ENCODE peak calls at places on chromosomes 4 and X, in six cellular contexts. One of them, this sample, is unnamed.

GRCh38 chr4:29708473-29708872 is 1011.7 kb upstream of the PCDH7 start:
- DNase-seq in endothelial cell of umbilical vein: no peak
- DNase-seq in HepG2: no peak
- DNase-seq in CD4-positive, alpha-beta T cell: no peak
- DNase-seq in upper lobe of right lung: no peak
- DNase-seq in bronchial epithelial cell: peak
- DNase-seq in this sample: no peak

GRCh38 chr4:184616633-184617471 is 32.4 kb downstream of the CASP3 start:
- DNase-seq in CD4-positive, alpha-beta T cell: no peak
- DNase-seq in endothelial cell of umbilical vein: no peak
- DNase-seq in bronchial epithelial cell: no peak
- DNase-seq in HepG2: no peak
- DNase-seq in upper lobe of right lung: no peak
- DNase-seq in this sample: no peak

GRCh38 chr4:23887989-23888388 is 1.9 kb downstream of the PPARGC1A start:
- DNase-seq in CD4-positive, alpha-beta T cell: no peak
- DNase-seq in upper lobe of right lung: no peak
- DNase-seq in HepG2: no peak
- DNase-seq in endothelial cell of umbilical vein: no peak
- DNase-seq in bronchial epithelial cell: no peak
- DNase-seq in this sample: no peak

GRCh38 chrX:119682019-119682989 is 10.7 kb downstream of the SEPTIN6 start:
- DNase-seq in bronchial epithelial cell: no peak
- DNase-seq in upper lobe of right lung: no peak
- DNase-seq in CD4-positive, alpha-beta T cell: peak
- DNase-seq in endothelial cell of umbilical vein: no peak
- DNase-seq in HepG2: no peak
- DNase-seq in this sample: no peak

GRCh38 chrX:129733335-129733734 is 5.4 kb upstream of the XPNPEP2 start:
- DNase-seq in bronchial epithelial cell: no peak
- DNase-seq in CD4-positive, alpha-beta T cell: no peak
- DNase-seq in HepG2: no peak
- DNase-seq in upper lobe of right lung: no peak
- DNase-seq in endothelial cell of umbilical vein: no peak
- DNase-seq in this sample: no peak

GRCh38 chr4:123652501-123652900 is 255.9 kb downstream of the SPRY1 start:
- DNase-seq in endothelial cell of umbilical vein: peak
- DNase-seq in CD4-positive, alpha-beta T cell: no peak
- DNase-seq in HepG2: no peak
- DNase-seq in bronchial epithelial cell: no peak
- DNase-seq in upper lobe of right lung: no peak
- DNase-seq in this sample: no peak

GRCh38 chrX:110853610-110854009 is 58.0 kb upstream of the CHRDL1 start:
- DNase-seq in CD4-positive, alpha-beta T cell: no peak
- DNase-seq in endothelial cell of umbilical vein: no peak
- DNase-seq in HepG2: no peak
- DNase-seq in bronchial epithelial cell: peak
- DNase-seq in upper lobe of right lung: no peak
- DNase-seq in this sample: no peak

GRCh38 chrX:110322603-110323002 is 4.7 kb upstream of the AMMECR1 start:
- DNase-seq in CD4-positive, alpha-beta T cell: no peak
- DNase-seq in HepG2: no peak
- DNase-seq in bronchial epithelial cell: peak
- DNase-seq in endothelial cell of umbilical vein: no peak
- DNase-seq in upper lobe of right lung: no peak
- DNase-seq in this sample: no peak

GRCh38 chr4:79576480-79576803 is 168.4 kb upstream of the GK2 start:
- DNase-seq in CD4-positive, alpha-beta T cell: no peak
- DNase-seq in endothelial cell of umbilical vein: peak
- DNase-seq in bronchial epithelial cell: peak
- DNase-seq in upper lobe of right lung: no peak
- DNase-seq in HepG2: peak
- DNase-seq in this sample: no peak

GRCh38 chr4:31039382-31039781 is 319.2 kb downstream of the PCDH7 start:
- DNase-seq in upper lobe of right lung: no peak
- DNase-seq in HepG2: no peak
- DNase-seq in endothelial cell of umbilical vein: no peak
- DNase-seq in CD4-positive, alpha-beta T cell: no peak
- DNase-seq in bronchial epithelial cell: no peak
- DNase-seq in this sample: no peak

GRCh38 chr4:74112399-74113090 is 13.6 kb upstream of the CXCL2 start:
- DNase-seq in bronchial epithelial cell: peak
- DNase-seq in HepG2: no peak
- DNase-seq in endothelial cell of umbilical vein: peak
- DNase-seq in upper lobe of right lung: no peak
- DNase-seq in CD4-positive, alpha-beta T cell: no peak
- DNase-seq in this sample: no peak

GRCh38 chrX:103311401-103311785 is 603 bp upstream of the BEX2 start:
- DNase-seq in endothelial cell of umbilical vein: no peak
- DNase-seq in bronchial epithelial cell: no peak
- DNase-seq in upper lobe of right lung: no peak
- DNase-seq in CD4-positive, alpha-beta T cell: no peak
- DNase-seq in HepG2: no peak
- DNase-seq in this sample: no peak

GRCh38 chr4:22881416-22881815 is 188.7 kb downstream of the GBA3 start:
- DNase-seq in HepG2: no peak
- DNase-seq in CD4-positive, alpha-beta T cell: no peak
- DNase-seq in endothelial cell of umbilical vein: no peak
- DNase-seq in upper lobe of right lung: no peak
- DNase-seq in bronchial epithelial cell: no peak
- DNase-seq in this sample: no peak

GRCh38 chr4:150960079-150960478 is 55.0 kb downstream of the LRBA start:
- DNase-seq in CD4-positive, alpha-beta T cell: no peak
- DNase-seq in endothelial cell of umbilical vein: peak
- DNase-seq in HepG2: peak
- DNase-seq in bronchial epithelial cell: peak
- DNase-seq in upper lobe of right lung: no peak
- DNase-seq in this sample: no peak

GRCh38 chr4:27048350-27049100 is 187.9 kb downstream of the STIM2 start:
- DNase-seq in CD4-positive, alpha-beta T cell: no peak
- DNase-seq in upper lobe of right lung: no peak
- DNase-seq in bronchial epithelial cell: peak
- DNase-seq in endothelial cell of umbilical vein: peak
- DNase-seq in HepG2: no peak
- DNase-seq in this sample: peak

GRCh38 chrX:39835241-39835640 is 262.5 kb downstream of the BCOR start:
- DNase-seq in endothelial cell of umbilical vein: no peak
- DNase-seq in CD4-positive, alpha-beta T cell: no peak
- DNase-seq in upper lobe of right lung: no peak
- DNase-seq in bronchial epithelial cell: no peak
- DNase-seq in HepG2: no peak
- DNase-seq in this sample: no peak

GRCh38 chrX:119145241-119145653 is 17.6 kb upstream of the KIAA1210 start:
- DNase-seq in upper lobe of right lung: no peak
- DNase-seq in CD4-positive, alpha-beta T cell: no peak
- DNase-seq in HepG2: no peak
- DNase-seq in endothelial cell of umbilical vein: no peak
- DNase-seq in bronchial epithelial cell: peak
- DNase-seq in this sample: no peak

GRCh38 chr4:5511791-5512190 is 196.6 kb downstream of the EVC2 start:
- DNase-seq in CD4-positive, alpha-beta T cell: no peak
- DNase-seq in bronchial epithelial cell: peak
- DNase-seq in upper lobe of right lung: no peak
- DNase-seq in endothelial cell of umbilical vein: no peak
- DNase-seq in HepG2: no peak
- DNase-seq in this sample: no peak

GRCh38 chr4:26178874-26179273 is 141.9 kb upstream of the RBPJ start:
- DNase-seq in upper lobe of right lung: no peak
- DNase-seq in endothelial cell of umbilical vein: no peak
- DNase-seq in CD4-positive, alpha-beta T cell: no peak
- DNase-seq in HepG2: no peak
- DNase-seq in bronchial epithelial cell: no peak
- DNase-seq in this sample: no peak

GRCh38 chrX:29487714-29488113 is 727.6 kb upstream of the MAGEB2 start:
- DNase-seq in upper lobe of right lung: no peak
- DNase-seq in endothelial cell of umbilical vein: no peak
- DNase-seq in HepG2: no peak
- DNase-seq in CD4-positive, alpha-beta T cell: no peak
- DNase-seq in bronchial epithelial cell: no peak
- DNase-seq in this sample: no peak

GRCh38 chr4:74021617-74022016 is 16.9 kb downstream of the CXCL3 start:
- DNase-seq in upper lobe of right lung: no peak
- DNase-seq in CD4-positive, alpha-beta T cell: no peak
- DNase-seq in endothelial cell of umbilical vein: no peak
- DNase-seq in bronchial epithelial cell: no peak
- DNase-seq in HepG2: no peak
- DNase-seq in this sample: no peak

GRCh38 chr4:1080432-1080831 is 32.9 kb downstream of the RNF212 start:
- DNase-seq in CD4-positive, alpha-beta T cell: no peak
- DNase-seq in HepG2: no peak
- DNase-seq in endothelial cell of umbilical vein: no peak
- DNase-seq in upper lobe of right lung: no peak
- DNase-seq in bronchial epithelial cell: no peak
- DNase-seq in this sample: no peak

GRCh38 chr4:2337131-2337723 is 75.3 kb upstream of the MXD4 start:
- DNase-seq in HepG2: no peak
- DNase-seq in endothelial cell of umbilical vein: no peak
- DNase-seq in upper lobe of right lung: no peak
- DNase-seq in CD4-positive, alpha-beta T cell: no peak
- DNase-seq in bronchial epithelial cell: no peak
- DNase-seq in this sample: no peak

GRCh38 chr4:19227701-19228100 is 1024.0 kb upstream of the SLIT2 start:
- DNase-seq in bronchial epithelial cell: no peak
- DNase-seq in CD4-positive, alpha-beta T cell: no peak
- DNase-seq in upper lobe of right lung: no peak
- DNase-seq in endothelial cell of umbilical vein: no peak
- DNase-seq in HepG2: no peak
- DNase-seq in this sample: no peak

GRCh38 chrX:47662144-47662657 is 3.2 kb upstream of the UXT start:
- DNase-seq in bronchial epithelial cell: peak
- DNase-seq in HepG2: no peak
- DNase-seq in CD4-positive, alpha-beta T cell: no peak
- DNase-seq in upper lobe of right lung: no peak
- DNase-seq in endothelial cell of umbilical vein: no peak
- DNase-seq in this sample: no peak

GRCh38 chr4:81454498-81454897 is 17.2 kb downstream of the RASGEF1B start:
- DNase-seq in endothelial cell of umbilical vein: no peak
- DNase-seq in HepG2: no peak
- DNase-seq in upper lobe of right lung: no peak
- DNase-seq in CD4-positive, alpha-beta T cell: no peak
- DNase-seq in bronchial epithelial cell: peak
- DNase-seq in this sample: no peak

GRCh38 chrX:129875669-129876068 is 30.3 kb upstream of the UTP14A start:
- DNase-seq in HepG2: no peak
- DNase-seq in upper lobe of right lung: no peak
- DNase-seq in endothelial cell of umbilical vein: no peak
- DNase-seq in CD4-positive, alpha-beta T cell: no peak
- DNase-seq in bronchial epithelial cell: peak
- DNase-seq in this sample: no peak

GRCh38 chrX:46912673-46913491 is 661 bp downstream of the JADE3 start:
- DNase-seq in upper lobe of right lung: peak
- DNase-seq in endothelial cell of umbilical vein: peak
- DNase-seq in CD4-positive, alpha-beta T cell: peak
- DNase-seq in bronchial epithelial cell: no peak
- DNase-seq in HepG2: peak
- DNase-seq in this sample: peak

GRCh38 chr4:153318696-153319320 is 25.7 kb upstream of the MND1 start:
- DNase-seq in bronchial epithelial cell: peak
- DNase-seq in HepG2: peak
- DNase-seq in upper lobe of right lung: no peak
- DNase-seq in CD4-positive, alpha-beta T cell: peak
- DNase-seq in endothelial cell of umbilical vein: peak
- DNase-seq in this sample: peak

GRCh38 chrX:84156831-84157230 is 31.2 kb downstream of the RPS6KA6 start:
- DNase-seq in CD4-positive, alpha-beta T cell: no peak
- DNase-seq in upper lobe of right lung: no peak
- DNase-seq in bronchial epithelial cell: no peak
- DNase-seq in HepG2: no peak
- DNase-seq in endothelial cell of umbilical vein: no peak
- DNase-seq in this sample: no peak

GRCh38 chr4:13547563-13548041 is 3.3 kb upstream of the NKX3-2 start:
- DNase-seq in endothelial cell of umbilical vein: no peak
- DNase-seq in HepG2: no peak
- DNase-seq in CD4-positive, alpha-beta T cell: peak
- DNase-seq in bronchial epithelial cell: no peak
- DNase-seq in upper lobe of right lung: no peak
- DNase-seq in this sample: no peak

GRCh38 chr4:680565-680930 is 6.2 kb downstream of the MYL5 start:
- DNase-seq in HepG2: no peak
- DNase-seq in endothelial cell of umbilical vein: no peak
- DNase-seq in upper lobe of right lung: peak
- DNase-seq in bronchial epithelial cell: peak
- DNase-seq in CD4-positive, alpha-beta T cell: no peak
- DNase-seq in this sample: no peak

GRCh38 chr4:38382492-38382891 is 281.5 kb upstream of the KLF3 start:
- DNase-seq in endothelial cell of umbilical vein: no peak
- DNase-seq in bronchial epithelial cell: no peak
- DNase-seq in upper lobe of right lung: no peak
- DNase-seq in HepG2: no peak
- DNase-seq in CD4-positive, alpha-beta T cell: no peak
- DNase-seq in this sample: no peak

GRCh38 chrX:107654778-107655761 is 26.8 kb downstream of the PRPS1 start:
- DNase-seq in upper lobe of right lung: peak
- DNase-seq in HepG2: peak
- DNase-seq in CD4-positive, alpha-beta T cell: peak
- DNase-seq in endothelial cell of umbilical vein: peak
- DNase-seq in bronchial epithelial cell: peak
- DNase-seq in this sample: no peak
- TF ChIP-seq CTCF in upper lobe of right lung: peak
- TF ChIP-seq CTCF in HepG2: peak
- TF ChIP-seq CTCF in CD4-positive, alpha-beta T cell: peak
- TF ChIP-seq CTCF in endothelial cell of umbilical vein: peak
- TF ChIP-seq CTCF in bronchial epithelial cell: peak
- TF ChIP-seq CTCF in this sample: peak

DNA sequence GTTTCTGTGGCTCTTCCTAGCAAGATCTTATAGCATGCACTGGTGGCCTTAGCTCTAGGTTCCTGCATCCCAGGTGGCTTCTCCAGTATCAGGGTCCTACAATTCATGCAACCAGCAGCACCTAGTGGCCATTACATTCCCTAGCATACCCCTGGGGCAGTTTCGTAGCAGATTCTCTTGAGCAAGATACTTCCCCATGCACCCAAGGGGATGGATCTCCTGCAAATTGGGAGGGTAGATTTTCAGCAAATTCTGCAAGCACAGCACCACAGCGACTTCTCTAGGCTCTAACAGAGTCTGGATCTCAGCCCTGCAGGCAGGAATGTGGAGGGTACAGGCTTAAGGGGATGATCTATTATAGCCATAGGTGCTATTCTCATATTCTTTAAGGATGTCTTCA is 13.1 kb upstream of the SLC9B1 start:
- DNase-seq in CD4-positive, alpha-beta T cell: no peak
- DNase-seq in bronchial epithelial cell: peak
- DNase-seq in upper lobe of right lung: no peak
- DNase-seq in HepG2: peak
- DNase-seq in endothelial cell of umbilical vein: peak
- DNase-seq in this sample: no peak
- TF ChIP-seq CTCF in CD4-positive, alpha-beta T cell: no peak
- TF ChIP-seq CTCF in bronchial epithelial cell: peak
- TF ChIP-seq CTCF in upper lobe of right lung: no peak
- TF ChIP-seq CTCF in HepG2: peak
- TF ChIP-seq CTCF in endothelial cell of umbilical vein: peak
- TF ChIP-seq CTCF in this sample: peak

GRCh38 chrX:141791856-141792255 is 46.3 kb upstream of the MAGEC3 start:
- DNase-seq in endothelial cell of umbilical vein: no peak
- DNase-seq in CD4-positive, alpha-beta T cell: no peak
- DNase-seq in bronchial epithelial cell: no peak
- DNase-seq in upper lobe of right lung: no peak
- DNase-seq in HepG2: no peak
- DNase-seq in this sample: no peak
- TF ChIP-seq CTCF in endothelial cell of umbilical vein: no peak
- TF ChIP-seq CTCF in CD4-positive, alpha-beta T cell: no peak
- TF ChIP-seq CTCF in bronchial epithelial cell: no peak
- TF ChIP-seq CTCF in upper lobe of right lung: no peak
- TF ChIP-seq CTCF in HepG2: no peak
- TF ChIP-seq CTCF in this sample: no peak

GRCh38 chrX:80430826-80431501 is 10.7 kb downstream of the TENT5D start:
- DNase-seq in endothelial cell of umbilical vein: no peak
- DNase-seq in bronchial epithelial cell: no peak
- DNase-seq in upper lobe of right lung: no peak
- DNase-seq in HepG2: no peak
- DNase-seq in CD4-positive, alpha-beta T cell: no peak
- DNase-seq in this sample: no peak
- TF ChIP-seq CTCF in endothelial cell of umbilical vein: no peak
- TF ChIP-seq CTCF in bronchial epithelial cell: no peak
- TF ChIP-seq CTCF in upper lobe of right lung: no peak
- TF ChIP-seq CTCF in HepG2: no peak
- TF ChIP-seq CTCF in CD4-positive, alpha-beta T cell: no peak
- TF ChIP-seq CTCF in this sample: no peak